ENCODE peak calls at places on chromosomes 12 and 14, in nine cellular contexts. J is skeletal muscle cell; I is astrocyte of the spinal cord; O is pancreas; F is AG04450; Y is tibial artery; Q is CD8-positive, alpha-beta memory T cell; L is tibial nerve; C is gastrocnemius medialis. V is an unnamed sample.

GRCh38 chr12:71223139-71223538 is 65.3 kb upstream of the TSPAN8 start:
- DNase-seq in J (no peak), I (no peak), O (no peak), F (no peak), Y (no peak), Q (no peak), L (no peak), C (no peak), V (peak; percentile 6)

GRCh38 chr12:122684297-122684696 is 18.9 kb downstream of the HCAR2 start:
- DNase-seq in J (no peak), I (no peak), O (no peak), F (no peak), Y (no peak), Q (no peak), L (no peak), C (no peak), V (no peak)

GRCh38 chr12:22719745-22720144 is 94.8 kb downstream of the ETNK1 start:
- DNase-seq in J (no peak), I (no peak), O (no peak), F (no peak), Y (no peak), Q (no peak), L (no peak), C (no peak), V (no peak)

GRCh38 chr14:41016213-41016612 is 590.5 kb upstream of the LRFN5 start:
- DNase-seq in J (no peak), I (no peak), O (no peak), F (no peak), Y (no peak), Q (no peak), L (no peak), C (no peak), V (no peak)

GRCh38 chr14:101726295-101726953 is 35.1 kb upstream of the PPP2R5C start:
- DNase-seq in J (no peak), I (no peak), O (no peak), F (no peak), Y (no peak), Q (peak; percentile 40), L (no peak), C (no peak), V (no peak)

GRCh38 chr14:33768458-33768830 is 182.4 kb downstream of the EGLN3 start:
- DNase-seq in J (peak; percentile 66), I (no peak), O (no peak), F (no peak), Y (no peak), Q (no peak), L (no peak), C (no peak), V (peak; percentile 41)

GRCh38 chr12:131947482-131948027 is 2.2 kb upstream of the EP400 start:
- DNase-seq in J (no peak), I (no peak), O (no peak), F (no peak), Y (no peak), Q (no peak), L (no peak), C (no peak), V (no peak)

GRCh38 chr14:75247286-75247922 is 31.2 kb upstream of the FOS start:
- DNase-seq in J (no peak), I (no peak), O (no peak), F (no peak), Y (no peak), Q (peak; percentile 59), L (no peak), C (no peak), V (no peak)

GRCh38 chr14:54312166-54312801 is 84.5 kb upstream of the CDKN3 start:
- DNase-seq in J (peak; percentile 86), I (peak; percentile 92), O (no peak), F (peak; percentile 39), Y (no peak), Q (no peak), L (no peak), C (no peak), V (peak; percentile 94)

GRCh38 chr14:71320734-71321555 is 413.7 kb downstream of the PCNX1 start:
- DNase-seq in J (no peak), I (peak; percentile 62), O (peak; percentile 66), F (no peak), Y (peak; percentile 40), Q (peak; percentile 42), L (peak; percentile 20), C (no peak), V (peak; percentile 70)

GRCh38 chr12:10361622-10362021 is 28.2 kb downstream of the KLRK1 start:
- DNase-seq in J (peak; percentile 30), I (peak; percentile 61), O (no peak), F (peak; percentile 27), Y (no peak), Q (no peak), L (no peak), C (no peak), V (peak; percentile 89)

GRCh38 chr12:38669530-38669929 is 235.9 kb downstream of the CPNE8 start:
- DNase-seq in J (no peak), I (no peak), O (no peak), F (no peak), Y (no peak), Q (no peak), L (no peak), C (no peak), V (peak; percentile 15)

GRCh38 chr14:64879635-64880381 is at the start of gene SPTB:
- DNase-seq in J (no peak), I (no peak), O (peak; percentile 59), F (no peak), Y (no peak), Q (peak; percentile 44), L (no peak), C (peak; percentile 83), V (no peak)

GRCh38 chr12:34405286-34406227 is 383.3 kb downstream of the ALG10 start:
- DNase-seq in J (no peak), I (no peak), O (no peak), F (no peak), Y (peak; percentile 2), Q (peak; percentile 0), L (peak; percentile 1), C (no peak), V (no peak)

GRCh38 chr12:71767183-71767582 is 12.5 kb downstream of the RAB21 start:
- DNase-seq in J (no peak), I (no peak), O (no peak), F (no peak), Y (no peak), Q (no peak), L (no peak), C (no peak), V (no peak)

GRCh38 chr14:94056579-94057308 is 24.3 kb downstream of the DDX24 start:
- DNase-seq in J (no peak), I (no peak), O (no peak), F (no peak), Y (no peak), Q (no peak), L (no peak), C (no peak), V (peak; percentile 53)

GRCh38 chr12:72982351-72982750 is 710.2 kb downstream of the TRHDE start:
- DNase-seq in J (no peak), I (no peak), O (no peak), F (no peak), Y (no peak), Q (no peak), L (no peak), C (no peak), V (no peak)

GRCh38 chr12:98419101-98419794 is 96.1 kb upstream of the TMPO start:
- DNase-seq in J (no peak), I (no peak), O (no peak), F (no peak), Y (no peak), Q (no peak), L (no peak), C (no peak), V (no peak)
- H3K4me3 ChIP-seq in J (peak overlapping the region; percentile 29), I (no peak overlapping the region), O (no peak overlapping the region), F (peak overlapping the region; percentile 50), Y (no peak overlapping the region), Q (no peak overlapping the region), L (no peak overlapping the region), C (no peak overlapping the region), V (no peak overlapping the region)

DNA sequence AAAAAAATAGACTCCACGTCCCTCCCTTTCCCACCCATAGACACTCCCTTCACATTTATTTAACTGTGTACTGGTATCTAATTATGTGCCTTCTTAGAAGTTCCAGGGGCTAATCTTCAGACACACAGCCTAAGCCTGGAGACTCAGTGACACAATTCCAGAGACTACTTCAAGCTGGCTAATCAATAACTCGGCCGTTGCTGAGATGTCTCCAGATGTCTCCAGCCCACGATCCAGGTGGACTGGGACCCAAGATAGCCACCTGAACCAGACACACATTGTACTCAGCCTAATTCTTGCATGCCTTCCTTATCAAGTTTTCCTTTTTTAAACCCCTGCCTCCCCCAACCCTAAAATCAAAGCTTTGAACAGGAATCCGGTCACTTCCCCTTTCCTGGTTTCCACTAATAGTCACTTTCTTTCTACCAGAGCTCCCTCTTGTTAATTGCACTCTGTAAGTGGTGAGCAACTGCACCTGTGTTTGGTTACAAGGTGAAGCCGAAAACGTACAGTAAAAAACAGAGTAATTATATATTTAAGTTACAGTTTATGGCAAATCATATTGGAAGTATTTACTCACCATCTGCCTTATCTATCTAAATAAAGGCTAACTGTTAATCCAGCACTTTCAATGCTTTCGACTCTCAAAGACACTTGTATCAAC is 39.8 kb upstream of the PTGDR start:
- DNase-seq in J (no peak), I (no peak), O (no peak), F (no peak), Y (no peak), Q (no peak), L (no peak), C (no peak), V (no peak)
- H3K4me3 ChIP-seq in J (no peak overlapping the region), I (no peak overlapping the region), O (no peak overlapping the region), F (no peak overlapping the region), Y (no peak overlapping the region), Q (no peak overlapping the region), L (no peak overlapping the region), C (no peak overlapping the region), V (no peak overlapping the region)

DNA sequence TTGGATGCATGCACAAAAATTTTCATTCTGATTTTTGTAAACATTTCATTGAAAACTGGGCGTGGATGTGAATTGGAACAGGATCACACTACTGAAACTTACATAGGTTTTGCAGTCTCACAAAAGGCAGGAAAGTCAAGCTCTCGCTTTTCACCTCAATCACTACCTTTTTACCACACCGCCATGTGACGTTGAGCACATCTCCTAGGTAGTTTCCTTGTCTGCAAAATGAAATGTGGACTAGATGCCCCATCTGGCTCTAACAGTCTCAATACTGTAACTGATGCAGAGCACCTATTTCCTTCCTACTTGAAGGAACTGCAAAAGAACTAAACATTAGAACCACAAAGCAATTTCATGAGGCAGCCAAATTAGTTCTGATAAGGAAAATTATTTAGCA is 4.4 kb upstream of the YY1 start:
- DNase-seq in J (no peak), I (no peak), O (no peak), F (no peak), Y (no peak), Q (no peak), L (no peak), C (no peak), V (no peak)
- H3K4me3 ChIP-seq in J (no peak overlapping the region), I (no peak overlapping the region), O (no peak overlapping the region), F (no peak overlapping the region), Y (no peak overlapping the region), Q (no peak overlapping the region), L (no peak overlapping the region), C (no peak overlapping the region), V (no peak overlapping the region)

DNA sequence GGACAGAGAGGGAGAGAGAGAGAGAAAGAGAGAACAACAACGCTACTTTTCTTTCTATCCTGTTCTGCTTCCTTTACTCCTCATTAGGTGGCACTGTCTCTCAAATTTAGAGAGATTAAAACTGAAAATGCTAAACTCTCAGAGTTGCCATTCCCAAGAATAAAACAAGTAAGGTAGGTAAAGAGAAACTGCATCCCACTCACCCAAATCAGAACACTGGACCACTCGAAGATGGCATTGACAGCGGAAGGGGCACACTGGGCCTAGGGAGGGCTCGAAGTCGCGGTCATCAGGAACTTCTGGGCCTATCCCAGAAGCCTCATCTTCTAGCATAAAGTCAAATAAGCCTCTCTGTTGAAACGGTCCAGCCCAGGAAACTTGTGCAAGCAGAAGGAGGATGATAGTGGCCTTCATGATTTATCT is 4.5 kb downstream of the DCN start:
- DNase-seq in J (no peak), I (peak; percentile 68), O (no peak), F (no peak), Y (no peak), Q (no peak), L (no peak), C (no peak), V (peak; percentile 73)
- H3K4me3 ChIP-seq in J (peak overlapping the region; percentile 42), I (peak overlapping the region; percentile 0), O (no peak overlapping the region), F (peak overlapping the region; percentile 53), Y (peak overlapping the region; percentile 47), Q (no peak overlapping the region), L (peak overlapping the region; percentile 34), C (peak overlapping the region; percentile 44), V (peak overlapping the region; percentile 64)